ENCODE peak calls at places on chromosomes 16 and 17, in eight cellular contexts. L is brain microvascular endothelial cell, G is thoracic aorta, U is neural progenitor cell, N is heart left ventricle, I is BJ, V is MM.1S, B is kidney epithelial cell. K is an unnamed sample.

GRCh38 chr17:3558603-3559269 is 1.1 kb upstream of the TRPV3 start:
- DNase-seq in L (peak), G (no peak), U (no peak), N (no peak), I (no peak), V (peak), B (peak), K (peak)

GRCh38 chr16:88650749-88651275 is at the start of gene CYBA:
- DNase-seq in L (peak), G (no peak), U (peak), N (peak), I (no peak), V (peak), B (no peak), K (peak)

GRCh38 chr16:21565816-21566669 is 33.3 kb upstream of the METTL9 start:
- DNase-seq in L (no peak), G (no peak), U (no peak), N (no peak), I (no peak), V (peak), B (no peak), K (no peak)

GRCh38 chr17:73493212-73493814 is 150.9 kb downstream of the SDK2 start:
- DNase-seq in L (no peak), G (no peak), U (no peak), N (no peak), I (no peak), V (no peak), B (no peak), K (no peak)

GRCh38 chr16:62363451-62363850 is 327.2 kb upstream of the CDH8 start:
- DNase-seq in L (no peak), G (no peak), U (peak), N (no peak), I (no peak), V (no peak), B (no peak), K (no peak)

GRCh38 chr17:68288804-68289203 is 2.1 kb downstream of the SLC16A6 start:
- DNase-seq in L (no peak), G (no peak), U (peak), N (no peak), I (no peak), V (no peak), B (no peak), K (no peak)

GRCh38 chr17:73924488-73925186 is 278.8 kb upstream of the RPL38 start:
- DNase-seq in L (no peak), G (no peak), U (peak), N (no peak), I (no peak), V (no peak), B (no peak), K (no peak)

GRCh38 chr16:86305440-86305839 is 204.9 kb upstream of the FOXF1 start:
- DNase-seq in L (no peak), G (no peak), U (no peak), N (no peak), I (no peak), V (no peak), B (no peak), K (no peak)

GRCh38 chr16:61780161-61780560 is 256.1 kb downstream of the CDH8 start:
- DNase-seq in L (no peak), G (no peak), U (no peak), N (no peak), I (no peak), V (no peak), B (no peak), K (no peak)

GRCh38 chr17:82171750-82172375 is 40.8 kb downstream of the CCDC57 start:
- DNase-seq in L (no peak), G (no peak), U (no peak), N (peak), I (no peak), V (no peak), B (no peak), K (no peak)

GRCh38 chr16:48235556-48236136 is 8.5 kb upstream of the LONP2 start:
- DNase-seq in L (no peak), G (no peak), U (no peak), N (no peak), I (no peak), V (no peak), B (no peak), K (peak)

GRCh38 chr16:48155926-48156789 is at the start of gene ABCC12:
- DNase-seq in L (no peak), G (no peak), U (no peak), N (no peak), I (no peak), V (no peak), B (no peak), K (no peak)

GRCh38 chr17:79950306-79950705 is 85.4 kb downstream of the TBC1D16 start:
- DNase-seq in L (no peak), G (no peak), U (peak), N (no peak), I (no peak), V (no peak), B (no peak), K (no peak)

GRCh38 chr17:31690118-31690517 is 168.9 kb downstream of the COPRS start:
- DNase-seq in L (no peak), G (no peak), U (no peak), N (no peak), I (no peak), V (no peak), B (no peak), K (no peak)

GRCh38 chr17:74457146-74457819 is 9.2 kb upstream of the CD300A start:
- DNase-seq in L (peak), G (peak), U (peak), N (peak), I (no peak), V (peak), B (no peak), K (peak)

GRCh38 chr16:27973678-27974077 is 89.8 kb downstream of the GSG1L start:
- DNase-seq in L (no peak), G (no peak), U (no peak), N (no peak), I (no peak), V (no peak), B (no peak), K (no peak)

GRCh38 chr17:77210331-77210730 is 69.6 kb downstream of the SEC14L1 start:
- DNase-seq in L (no peak), G (no peak), U (no peak), N (no peak), I (no peak), V (peak), B (no peak), K (no peak)

GRCh38 chr17:22193113-22193512 is 500.8 kb downstream of the KCNJ18 start:
- DNase-seq in L (no peak), G (no peak), U (no peak), N (no peak), I (no peak), V (no peak), B (no peak), K (no peak)

GRCh38 chr17:68820825-68821481 is 134.2 kb downstream of the ABCA8 start:
- DNase-seq in L (no peak), G (no peak), U (no peak), N (no peak), I (no peak), V (no peak), B (no peak), K (no peak)

DNA sequence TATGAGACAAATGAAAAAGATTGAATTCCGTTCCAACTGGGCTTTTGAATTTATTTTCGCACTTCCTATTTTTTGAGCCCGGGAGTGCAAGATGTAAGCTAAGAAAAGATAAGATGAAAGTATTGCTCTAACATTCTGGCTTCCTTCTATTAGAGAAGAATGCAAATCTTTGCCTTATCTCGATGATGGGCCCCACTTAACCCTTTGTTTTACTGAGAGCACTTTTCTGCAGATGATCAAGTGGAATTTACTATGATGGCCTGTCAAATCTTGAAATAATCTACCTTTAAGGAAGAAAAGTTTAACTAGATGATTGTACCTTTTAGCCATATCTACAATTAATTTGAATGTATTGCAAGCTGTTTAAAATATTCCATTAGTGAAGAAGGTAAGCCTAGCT is 96.4 kb downstream of the WWOX start:
- DNase-seq in L (no peak), G (no peak), U (no peak), N (no peak), I (no peak), V (no peak), B (no peak), K (no peak)
- H3K4me3 ChIP-seq in L (no peak), G (no peak), U (no peak), N (no peak), I (no peak), V (no peak), B (no peak), K (no peak)

DNA sequence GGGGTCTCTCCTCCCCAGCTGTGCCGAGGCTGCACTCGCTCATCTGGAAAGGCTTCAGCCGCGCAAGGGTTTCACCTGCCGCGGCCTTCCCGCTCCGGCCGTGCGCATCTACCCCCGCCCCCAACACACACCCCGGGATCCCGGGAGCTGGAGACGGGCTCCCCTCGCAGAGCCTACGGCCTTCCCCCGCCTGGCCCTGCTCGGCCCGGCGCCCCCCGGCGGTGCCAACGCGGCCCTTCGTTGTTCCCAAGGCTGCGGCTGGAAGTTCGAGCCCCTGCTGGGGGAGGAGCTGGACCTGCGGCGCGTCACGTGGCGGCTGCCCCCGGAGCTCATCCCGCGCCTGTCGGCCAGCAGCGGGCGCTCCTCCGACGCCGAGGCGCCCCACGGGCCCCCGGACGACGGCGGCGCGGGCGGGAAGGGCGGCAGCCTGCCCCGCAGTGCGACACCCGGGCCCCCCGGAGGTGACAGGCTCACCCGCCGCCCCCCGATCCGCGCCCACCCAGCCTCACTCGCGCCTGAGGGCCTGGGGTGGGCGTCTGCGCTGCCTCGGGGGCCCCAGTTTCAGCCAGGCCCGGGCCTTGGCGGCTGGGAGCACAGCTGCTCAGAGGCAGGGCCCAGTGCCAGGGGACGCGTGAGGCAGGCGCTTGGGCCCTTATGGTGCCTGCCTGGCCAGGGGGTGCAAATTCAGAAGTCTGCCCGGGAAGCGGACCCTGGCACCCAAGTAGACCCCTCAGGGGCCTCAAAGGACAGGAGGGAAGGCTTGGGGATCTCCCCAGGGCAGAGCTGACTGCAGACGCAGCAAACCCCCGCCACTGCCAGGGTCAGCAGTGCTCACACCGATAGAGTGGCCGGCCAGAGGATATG is 11.2 kb downstream of the GALK1 start:
- DNase-seq in L (peak), G (no peak), U (peak), N (peak), I (no peak), V (peak), B (no peak), K (peak)
- TF ChIP-seq CTCF in L (peak), G (peak), U (peak), N (peak), I (peak), V (peak), B (peak), K (no peak)

GRCh38 chr16:23402100-23402499 is 50.9 kb downstream of the COG7 start:
- DNase-seq in L (no peak), G (no peak), U (no peak), N (no peak), I (no peak), V (no peak), B (no peak), K (no peak)
- H3K4me3 ChIP-seq in L (no peak), G (no peak), U (no peak), N (no peak), I (no peak), V (no peak), B (no peak), K (no peak)

GRCh38 chr17:64772845-64773299 is 110.8 kb upstream of the SMURF2 start:
- DNase-seq in L (no peak), G (no peak), U (no peak), N (no peak), I (no peak), V (no peak), B (no peak), K (no peak)
- TF ChIP-seq CTCF in L (no peak), G (no peak), U (no peak), N (no peak), I (no peak), V (no peak), B (no peak), K (no peak)

DNA sequence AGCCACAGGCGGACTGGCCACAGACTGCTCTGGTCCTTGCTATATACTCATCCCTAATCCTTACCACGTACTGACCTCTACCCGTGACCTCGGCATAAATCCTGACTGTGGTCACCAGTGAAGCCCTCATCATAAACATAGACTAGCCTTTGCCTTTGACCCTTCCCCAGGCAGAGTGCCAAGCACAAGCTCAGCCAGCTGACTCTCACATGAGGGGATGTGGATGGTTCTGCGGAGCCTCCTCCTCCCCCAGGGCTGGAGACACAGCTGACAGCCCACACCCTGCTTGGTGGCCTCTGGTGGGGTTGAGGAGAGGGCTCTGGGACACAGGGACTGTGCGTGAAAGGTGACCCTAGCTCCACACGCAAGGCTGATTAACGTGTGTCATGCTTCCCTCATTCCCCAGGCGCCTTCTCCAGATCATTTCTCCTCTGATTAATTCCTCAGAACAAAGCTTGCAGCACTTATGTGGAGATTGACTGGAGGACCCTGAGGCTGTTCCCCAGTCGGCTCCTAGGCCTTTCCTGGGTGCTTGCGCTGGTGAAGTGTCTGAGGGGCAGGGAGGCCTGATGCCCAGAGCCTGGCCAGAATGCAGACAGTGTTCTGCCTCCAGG is 241.5 kb upstream of the NLRP1 start:
- DNase-seq in L (peak), G (no peak), U (no peak), N (no peak), I (no peak), V (no peak), B (no peak), K (peak)
- H3K4me3 ChIP-seq in L (no peak), G (no peak), U (no peak), N (no peak), I (no peak), V (no peak), B (no peak), K (no peak)

GRCh38 chr17:63436523-63437110 is 9.5 kb downstream of the CYB561 start:
- DNase-seq in L (no peak), G (no peak), U (no peak), N (no peak), I (no peak), V (no peak), B (no peak), K (peak)
- TF ChIP-seq CTCF in L (peak), G (no peak), U (peak), N (peak), I (no peak), V (no peak), B (no peak), K (peak)

DNA sequence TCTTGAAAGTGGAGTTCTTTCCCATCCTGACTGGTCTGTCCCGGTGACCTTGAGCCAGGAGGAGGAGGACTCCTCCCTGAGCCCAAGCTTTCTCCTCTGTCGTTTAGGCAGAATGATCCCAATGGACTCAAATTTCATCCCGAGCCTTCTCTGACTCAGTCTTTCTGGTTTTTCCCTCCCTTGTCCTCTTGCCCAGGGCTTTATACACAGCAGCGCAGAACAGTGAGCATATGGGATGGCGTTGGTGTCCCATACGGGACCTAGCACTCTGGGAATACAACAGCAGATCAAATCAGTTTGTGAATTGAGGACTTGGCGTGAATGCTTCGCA is 950 bp upstream of the XYLT1 start:
- DNase-seq in L (no peak), G (no peak), U (no peak), N (no peak), I (peak), V (no peak), B (no peak), K (peak)
- H3K4me3 ChIP-seq in L (no peak), G (peak), U (no peak), N (no peak), I (peak), V (no peak), B (no peak), K (peak)

GRCh38 chr17:5747276-5747675 is 163.0 kb upstream of the NLRP1 start:
- DNase-seq in L (no peak), G (no peak), U (no peak), N (no peak), I (no peak), V (no peak), B (no peak), K (no peak)
- TF ChIP-seq CTCF in L (peak), G (no peak), U (peak), N (no peak), I (peak), V (no peak), B (peak), K (no peak)

GRCh38 chr17:12734852-12735430 is 54.4 kb upstream of the ARHGAP44 start:
- DNase-seq in L (no peak), G (no peak), U (no peak), N (peak), I (no peak), V (no peak), B (no peak), K (no peak)
- H3K4me3 ChIP-seq in L (no peak), G (no peak), U (no peak), N (no peak), I (no peak), V (no peak), B (no peak), K (no peak)